ENCODE peak calls at places on chromosomes 3 and 15, in seven cellular contexts. P is H9, Y is neuronal stem cell, M is IMR-90, Q is trophoblast cell, Z is mesenchymal stem cell, S is H1. V is an unnamed sample.

GRCh38 chr3:119716998-119717397 is 14.2 kb downstream of the CFAP91 start:
- DNase-seq in P (no peak), Y (no peak), M (no peak), Q (no peak), Z (no peak), S (no peak), V (no peak)

GRCh38 chr15:85707519-85708338 is 87.0 kb downstream of the KLHL25 start:
- DNase-seq in P (no peak), Y (no peak), M (peak; percentile 51), Q (no peak), Z (peak; percentile 87), S (no peak), V (peak; percentile 64)

GRCh38 chr3:8069981-8070380 is 431.6 kb upstream of the LMCD1 start:
- DNase-seq in P (no peak), Y (no peak), M (no peak), Q (no peak), Z (peak; percentile 41), S (no peak), V (peak; percentile 2)

GRCh38 chr3:145776782-145777408 is 384.1 kb downstream of the PLOD2 start:
- DNase-seq in P (peak; percentile 49), Y (peak; percentile 39), M (peak; percentile 54), Q (peak; percentile 22), Z (peak; percentile 55), S (peak; percentile 70), V (peak; percentile 73)

GRCh38 chr3:171755015-171755589 is 55.2 kb downstream of the PLD1 start:
- DNase-seq in P (no peak), Y (no peak), M (no peak), Q (no peak), Z (no peak), S (no peak), V (no peak)

GRCh38 chr3:178457506-178457905 is 78.7 kb upstream of the KCNMB2 start:
- DNase-seq in P (no peak), Y (no peak), M (no peak), Q (no peak), Z (no peak), S (no peak), V (no peak)

GRCh38 chr3:46947981-46948791 is 28.4 kb downstream of the CCDC12 start:
- DNase-seq in P (no peak), Y (no peak), M (peak; percentile 52), Q (peak; percentile 75), Z (peak; percentile 86), S (no peak), V (peak; percentile 88)

GRCh38 chr3:156230291-156230900 is 110.0 kb downstream of the KCNAB1 start:
- DNase-seq in P (no peak), Y (no peak), M (no peak), Q (no peak), Z (no peak), S (no peak), V (no peak)

GRCh38 chr3:140050977-140051957 is 116.3 kb downstream of the CLSTN2 start:
- DNase-seq in P (peak; percentile 40), Y (no peak), M (no peak), Q (peak; percentile 18), Z (no peak), S (peak; percentile 57), V (peak; percentile 61)

GRCh38 chr3:18411541-18411940 is 13.6 kb downstream of the SATB1 start:
- DNase-seq in P (no peak), Y (no peak), M (no peak), Q (no peak), Z (no peak), S (no peak), V (no peak)

GRCh38 chr3:134650431-134651346 is at the start of gene KY:
- DNase-seq in P (peak; percentile 73), Y (peak; percentile 39), M (peak; percentile 26), Q (no peak), Z (peak; percentile 5), S (peak; percentile 80), V (peak; percentile 56)

GRCh38 chr3:38031022-38031994 is 1.9 kb upstream of the PLCD1 start:
- DNase-seq in P (no peak), Y (no peak), M (no peak), Q (no peak), Z (no peak), S (no peak), V (peak; percentile 30)

GRCh38 chr3:177597325-177598109 is 400.2 kb upstream of the TBL1XR1 start:
- DNase-seq in P (no peak), Y (no peak), M (peak; percentile 75), Q (no peak), Z (peak; percentile 63), S (no peak), V (no peak)

GRCh38 chr3:20225769-20226168 is 39.8 kb upstream of the SGO1 start:
- DNase-seq in P (no peak), Y (peak; percentile 26), M (peak; percentile 3), Q (no peak), Z (peak; percentile 8), S (no peak), V (peak; percentile 71)

GRCh38 chr3:168722091-168722490 is 626.4 kb upstream of the GOLIM4 start:
- DNase-seq in P (no peak), Y (no peak), M (peak; percentile 36), Q (no peak), Z (no peak), S (no peak), V (peak; percentile 23)

GRCh38 chr15:71687902-71688508 is 122.3 kb upstream of the NR2E3 start:
- DNase-seq in P (no peak), Y (no peak), M (peak; percentile 77), Q (no peak), Z (no peak), S (no peak), V (no peak)

GRCh38 chr15:93312891-93313486 is 224.0 kb upstream of the RGMA start:
- DNase-seq in P (no peak), Y (peak; percentile 87), M (no peak), Q (no peak), Z (no peak), S (no peak), V (no peak)

GRCh38 chr3:157077565-157077991 is 82.4 kb downstream of the CCNL1 start:
- DNase-seq in P (peak; percentile 28), Y (no peak), M (peak; percentile 46), Q (no peak), Z (peak; percentile 76), S (no peak), V (peak; percentile 29)

GRCh38 chr3:66904816-66905543 is 93.1 kb upstream of the KBTBD8 start:
- DNase-seq in P (no peak), Y (no peak), M (peak; percentile 1), Q (peak; percentile 54), Z (no peak), S (no peak), V (no peak)

DNA sequence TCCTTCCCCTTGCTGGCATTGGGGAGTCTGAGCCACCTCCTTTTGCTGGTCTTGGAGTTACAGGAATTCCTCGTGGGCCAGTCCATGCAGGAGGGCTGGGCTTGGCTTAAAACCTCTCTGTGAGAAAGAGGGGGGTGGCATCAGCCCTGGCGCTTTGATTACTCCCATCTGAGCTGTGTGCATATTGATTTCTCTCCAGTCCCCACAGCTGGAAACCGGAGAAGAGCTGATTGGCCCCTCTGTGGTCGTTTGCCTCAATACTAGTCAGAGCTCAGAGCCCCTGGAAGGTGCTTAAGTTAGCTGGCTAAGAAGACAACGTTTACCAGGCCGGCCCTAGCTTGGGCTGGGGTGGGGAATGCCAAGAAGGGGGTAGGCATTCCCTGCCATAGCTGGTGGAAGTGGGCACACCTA is 4.0 kb upstream of the RASGRF1 start:
- DNase-seq in P (peak; percentile 22), Y (no peak), M (no peak), Q (no peak), Z (no peak), S (peak; percentile 43), V (no peak)
- H3K27me3 ChIP-seq in P (peaks cover 42% of the 10 kb centered on the region), Y (peaks cover 23% of the 10 kb centered on the region), M (peaks cover 27% of the 10 kb centered on the region), Q (peaks cover 10% of the 10 kb centered on the region), Z (peaks cover 88% of the 10 kb centered on the region), S (peaks cover 47% of the 10 kb centered on the region), V (peaks cover 24% of the 10 kb centered on the region)

DNA sequence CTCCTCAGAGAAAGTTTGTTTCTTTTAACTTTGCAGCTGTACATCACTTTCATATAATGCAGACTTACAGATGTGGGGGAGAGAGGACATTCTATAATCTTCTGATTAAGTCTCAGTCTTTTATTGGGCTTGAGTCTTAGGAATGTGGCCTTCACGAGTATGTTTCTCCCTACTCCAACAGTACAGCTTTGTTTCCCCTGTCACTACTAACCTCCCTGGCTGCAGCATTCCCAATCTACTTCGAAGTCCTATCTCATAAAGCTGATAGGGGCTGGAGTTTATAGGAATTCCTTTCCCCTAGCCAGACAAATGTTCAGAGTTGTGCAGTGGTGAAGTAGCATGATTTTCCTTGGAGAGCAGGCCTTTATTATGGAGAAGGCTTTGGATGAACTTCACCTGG is 82.2 kb upstream of the CBLB start:
- DNase-seq in P (no peak), Y (no peak), M (no peak), Q (no peak), Z (no peak), S (no peak), V (no peak)
- H4K8ac ChIP-seq in P (no peak overlapping the region), Y (no peak overlapping the region), M (peak overlapping the region; percentile 13), Q (peak overlapping the region; percentile 65), Z (no peak overlapping the region), S (no peak overlapping the region), V (no peak overlapping the region)

DNA sequence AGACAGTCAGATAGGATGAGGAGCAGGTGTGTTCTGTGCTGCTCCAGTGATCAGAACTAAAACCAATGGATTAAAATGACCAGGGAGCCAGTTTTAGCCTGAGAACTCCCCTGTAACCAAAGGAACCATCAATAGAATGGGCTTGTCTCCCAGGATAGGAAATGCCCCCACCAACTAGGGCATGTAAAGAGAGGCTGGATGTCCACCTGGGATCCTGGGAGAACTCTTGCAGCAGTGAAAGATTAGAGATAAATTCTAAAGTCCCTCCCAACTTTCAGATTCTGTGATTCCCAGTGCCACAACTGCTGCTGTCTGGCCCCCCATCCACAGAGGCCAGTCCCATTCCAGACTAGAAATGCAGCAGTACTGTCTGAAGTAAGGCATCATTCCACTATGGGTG is 33.8 kb downstream of the HDC start:
- DNase-seq in P (no peak), Y (no peak), M (no peak), Q (no peak), Z (no peak), S (no peak), V (no peak)
- H3K23ac ChIP-seq in P (no peak overlapping the region), Y (no peak overlapping the region), M (no peak overlapping the region), Q (no peak overlapping the region), Z (no peak overlapping the region), S (no peak overlapping the region), V (no peak overlapping the region)

DNA sequence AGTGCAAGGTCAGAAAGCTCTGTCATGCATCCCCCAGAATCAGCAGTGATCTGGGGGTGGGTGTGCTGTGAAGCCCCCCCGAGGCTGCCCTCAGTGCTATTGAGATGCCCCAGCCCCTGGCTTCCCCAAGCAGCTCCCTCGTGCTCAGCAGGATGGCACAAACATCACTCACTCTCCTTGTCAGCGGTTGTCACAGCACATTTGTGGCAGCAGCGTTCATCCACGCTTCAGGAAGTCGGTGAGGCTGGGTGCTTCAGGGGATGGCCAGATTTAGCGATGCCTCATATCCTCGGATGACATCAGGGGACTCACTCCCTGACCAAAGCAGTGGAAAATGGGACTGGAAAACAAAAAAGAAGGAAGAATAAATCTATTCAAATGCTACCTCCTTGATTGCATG is 54.4 kb upstream of the SLC6A11 start:
- DNase-seq in P (no peak), Y (no peak), M (no peak), Q (no peak), Z (no peak), S (no peak), V (no peak)
- H3K27me3 ChIP-seq in P (no peaks in the 10 kb centered on the region), Y (no peaks in the 10 kb centered on the region), M (peaks cover 4% of the 10 kb centered on the region), Q (no peaks in the 10 kb centered on the region), Z (peaks cover 75% of the 10 kb centered on the region), S (no peaks in the 10 kb centered on the region), V (no peaks in the 10 kb centered on the region)